ENCODE peak calls at places on chromosomes 13 and 19, in eight cellular contexts. T is uterus, F is adipocyte, R is esophagus squamous epithelium, W is psoas muscle, S is body of pancreas, Y is transverse colon, Q is lower lobe of right lung. L is an unnamed sample.

GRCh38 chr13:43284162-43284561 is 260.8 kb downstream of the DNAJC15 start:
- DNase-seq in T (no peak), F (peak), R (no peak), W (no peak), S (no peak), Y (no peak), Q (no peak), L (no peak)

GRCh38 chr13:97975851-97976550 is 22.5 kb downstream of the IPO5 start:
- DNase-seq in T (peak), F (peak), R (peak), W (no peak), S (peak), Y (peak), Q (peak), L (peak)

GRCh38 chr13:29937836-29938235 is 87.4 kb upstream of the UBL3 start:
- DNase-seq in T (no peak), F (no peak), R (no peak), W (no peak), S (no peak), Y (no peak), Q (no peak), L (no peak)

GRCh38 chr13:75881109-75881775 is 245.1 kb downstream of the LMO7 start:
- DNase-seq in T (no peak), F (peak), R (no peak), W (no peak), S (no peak), Y (no peak), Q (no peak), L (no peak)

GRCh38 chr19:16496613-16496983 is 404 bp downstream of the C19orf44 start:
- DNase-seq in T (peak), F (peak), R (no peak), W (peak), S (no peak), Y (peak), Q (no peak), L (no peak)

GRCh38 chr19:49977846-49978245 is 16.9 kb upstream of the SIGLEC11 start:
- DNase-seq in T (no peak), F (no peak), R (no peak), W (peak), S (no peak), Y (no peak), Q (no peak), L (no peak)

GRCh38 chr19:43809762-43810696 is 7.8 kb upstream of the LYPD5 start:
- DNase-seq in T (no peak), F (peak), R (no peak), W (no peak), S (no peak), Y (no peak), Q (no peak), L (peak)

GRCh38 chr19:6076675-6077463 is 33.4 kb downstream of the RFX2 start:
- DNase-seq in T (peak), F (peak), R (no peak), W (no peak), S (no peak), Y (no peak), Q (no peak), L (no peak)

GRCh38 chr19:18170714-18171255 is 2.8 kb upstream of the IFI30 start:
- DNase-seq in T (no peak), F (no peak), R (no peak), W (no peak), S (no peak), Y (peak), Q (peak), L (no peak)

GRCh38 chr19:741506-742131 is 9.3 kb upstream of the MISP start:
- DNase-seq in T (no peak), F (no peak), R (no peak), W (no peak), S (no peak), Y (no peak), Q (no peak), L (peak)

DNA sequence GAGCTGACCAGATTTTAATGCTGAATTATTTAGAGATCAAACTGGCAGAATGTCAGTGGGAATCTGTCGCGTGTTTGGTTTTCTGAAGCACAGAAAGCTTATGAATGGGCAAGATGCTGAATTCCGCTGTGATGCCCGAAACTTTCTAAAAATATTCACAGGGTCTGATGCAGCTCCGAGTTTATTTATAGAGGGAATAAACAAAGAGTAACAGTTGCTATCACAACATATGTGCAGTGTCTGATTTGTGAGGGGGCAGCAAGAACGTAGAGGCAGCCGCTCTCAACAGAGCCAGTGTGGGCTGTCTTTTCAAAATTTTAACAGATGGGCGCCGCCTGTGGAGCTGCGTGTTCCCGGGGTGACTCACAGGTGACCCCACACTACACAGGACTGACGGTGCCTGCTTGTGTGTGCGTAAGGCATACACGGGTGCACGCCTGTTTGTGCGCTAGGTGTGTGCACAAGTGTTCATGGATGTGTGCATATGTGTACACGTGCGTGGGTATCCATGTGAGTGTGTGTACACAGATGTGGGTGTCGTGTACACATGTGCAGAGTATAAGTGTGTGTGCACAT is 92.8 kb upstream of the SOX1 start:
- DNase-seq in T (no peak), F (no peak), R (no peak), W (no peak), S (no peak), Y (no peak), Q (no peak), L (no peak)
- H3K4me3 ChIP-seq in T (no peak), F (no peak), R (no peak), W (no peak), S (no peak), Y (no peak), Q (no peak), L (no peak)

GRCh38 chr13:31675521-31675953 is 63.8 kb upstream of the RXFP2 start:
- DNase-seq in T (no peak), F (peak), R (no peak), W (no peak), S (no peak), Y (no peak), Q (no peak), L (no peak)
- H3K4me3 ChIP-seq in T (no peak), F (peak), R (no peak), W (no peak), S (no peak), Y (no peak), Q (no peak), L (no peak)

GRCh38 chr13:79936368-79937136 is 404.4 kb downstream of the SPRY2 start:
- DNase-seq in T (no peak), F (peak), R (no peak), W (no peak), S (peak), Y (no peak), Q (no peak), L (no peak)
- H3K4me3 ChIP-seq in T (no peak), F (no peak), R (no peak), W (no peak), S (no peak), Y (no peak), Q (no peak), L (no peak)

DNA sequence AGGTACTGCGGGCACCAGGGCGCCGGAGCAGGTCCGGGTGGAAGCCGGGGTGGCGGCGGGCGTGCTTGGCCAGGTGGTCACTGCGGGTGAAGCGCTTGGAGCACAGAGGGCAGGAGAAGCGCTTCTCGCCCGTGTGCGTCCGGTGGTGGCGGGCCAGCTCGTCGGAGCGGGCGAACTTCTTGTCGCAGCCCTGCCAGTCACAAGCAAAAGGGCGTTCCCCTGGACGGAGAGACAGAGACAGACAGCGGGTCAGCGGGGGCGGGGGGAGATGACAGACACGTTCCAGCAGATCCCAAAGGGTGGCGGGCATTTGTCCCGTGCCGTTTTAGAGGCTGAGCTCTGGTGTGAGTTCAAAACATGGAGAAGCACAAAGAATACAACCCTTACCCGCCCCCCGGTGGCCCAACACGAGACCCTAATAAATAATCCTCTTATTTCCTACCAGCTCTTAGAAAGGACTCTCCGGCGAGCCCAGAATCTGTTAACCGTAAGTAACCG is 6.3 kb upstream of the REXO1 start:
- DNase-seq in T (no peak), F (no peak), R (no peak), W (no peak), S (no peak), Y (peak), Q (peak), L (no peak)
- H3K4me3 ChIP-seq in T (no peak), F (peak), R (peak), W (no peak), S (no peak), Y (no peak), Q (peak), L (peak)

GRCh38 chr13:95122063-95122462 is 179.2 kb downstream of the ABCC4 start:
- DNase-seq in T (no peak), F (no peak), R (no peak), W (no peak), S (no peak), Y (no peak), Q (no peak), L (no peak)
- H3K4me3 ChIP-seq in T (no peak), F (no peak), R (no peak), W (no peak), S (no peak), Y (no peak), Q (no peak), L (no peak)

GRCh38 chr19:51693246-51693645 is at the start of gene SPACA6:
- DNase-seq in T (no peak), F (no peak), R (no peak), W (no peak), S (no peak), Y (no peak), Q (no peak), L (no peak)
- H3K4me3 ChIP-seq in T (peak), F (peak), R (no peak), W (peak), S (no peak), Y (peak), Q (peak), L (no peak)

DNA sequence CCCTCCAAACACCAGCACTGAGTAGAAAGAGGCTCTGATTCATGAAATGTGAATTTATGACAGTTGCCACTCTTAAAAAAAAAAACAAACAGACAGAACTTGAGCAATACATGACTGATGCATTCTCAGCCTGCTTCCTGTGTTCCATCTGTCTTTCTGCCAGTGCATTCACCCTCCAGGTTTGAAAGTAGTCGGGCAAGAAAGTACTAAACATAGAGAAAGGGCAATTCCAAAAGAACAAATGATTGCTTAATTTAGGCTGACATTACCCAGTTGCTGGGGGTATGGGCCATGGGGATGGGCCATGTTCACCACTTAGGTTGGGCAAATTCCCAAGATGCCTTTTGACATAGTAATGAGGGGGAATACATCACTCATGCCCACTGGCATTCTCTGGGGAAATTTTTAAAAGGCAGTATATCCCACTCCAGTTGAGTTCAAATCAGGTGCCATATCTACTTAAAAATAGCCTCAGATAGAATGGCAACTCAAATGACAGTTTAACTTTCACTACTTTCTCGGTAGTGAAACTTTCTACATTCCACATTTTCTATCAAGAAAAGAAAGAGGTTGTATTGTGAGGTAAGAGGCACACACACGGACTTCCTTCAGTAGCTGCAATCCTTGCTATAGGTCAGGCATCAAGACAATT is 5.5 kb downstream of the STARD13 start:
- DNase-seq in T (no peak), F (peak), R (no peak), W (no peak), S (no peak), Y (no peak), Q (no peak), L (no peak)
- H3K4me3 ChIP-seq in T (no peak), F (peak), R (no peak), W (peak), S (no peak), Y (no peak), Q (no peak), L (no peak)

L was measured in Jurkat, Clone E6-1.